ENCODE peak calls at places on chromosome X, in five cellular contexts. W is right lobe of liver; N is CD4-positive, CD25-positive, alpha-beta regulatory T cell; I is PC-3; Q is IMR-90. L is an unnamed sample. For H3K27me3, the result is how much of the 10 kb centered on the place peaks cover.

GRCh38 chrX:72002886-72003285 is 92.2 kb downstream of the NHSL2 start:
- DNase-seq in Q (no peak), W (no peak), I (no peak), N (no peak), L (no peak)

GRCh38 chrX:40155617-40156471 is 58.1 kb upstream of the BCOR start:
- DNase-seq in W (peak), I (no peak), Q (no peak), N (no peak), L (no peak)

GRCh38 chrX:118904664-118905063 is 69.8 kb upstream of the LONRF3 start:
- DNase-seq in I (no peak), Q (no peak), W (no peak), N (no peak), L (no peak)

GRCh38 chrX:149472620-149473019 is 32.5 kb downstream of the IDS start:
- DNase-seq in W (no peak), N (no peak), I (peak), Q (no peak), L (no peak)

GRCh38 chrX:53685711-53686110 is 808 bp downstream of the HUWE1 start:
- DNase-seq in N (no peak), Q (peak), I (peak), W (no peak), L (no peak)

GRCh38 chrX:136200466-136200865 is 50.7 kb downstream of the MAP7D3 start:
- DNase-seq in Q (peak), W (no peak), N (no peak), I (peak), L (no peak)

GRCh38 chrX:77668391-77669237 is 117.4 kb downstream of the ATRX start:
- DNase-seq in I (peak), N (no peak), W (no peak), Q (peak), L (no peak)

GRCh38 chrX:30275498-30275897 is 28.6 kb downstream of the MAGEB1 start:
- DNase-seq in N (no peak), Q (peak), I (peak), W (no peak), L (no peak)

GRCh38 chrX:617401-617800 is 13.2 kb upstream of the SHOX start:
- DNase-seq in N (no peak), Q (no peak), I (no peak), W (no peak), L (no peak)

GRCh38 chrX:16451331-16451730 is 198.6 kb upstream of the S100G start:
- DNase-seq in N (no peak), W (no peak), I (no peak), Q (peak), L (no peak)

GRCh38 chrX:101407167-101407747 is 468 bp downstream of the GLA start:
- DNase-seq in Q (no peak), N (no peak), I (no peak), W (no peak), L (no peak)

GRCh38 chrX:94831364-94831763 is 1157.4 kb downstream of the FAM133A start:
- DNase-seq in I (peak), N (no peak), Q (peak), W (no peak), L (no peak)

GRCh38 chrX:110210417-110211139 is 107.3 kb downstream of the AMMECR1 start:
- DNase-seq in Q (peak), N (no peak), I (peak), W (no peak), L (no peak)

GRCh38 chrX:25005382-25006185 is 10.2 kb downstream of the ARX start:
- DNase-seq in I (no peak), Q (no peak), W (no peak), N (no peak), L (no peak)

GRCh38 chrX:47358387-47359065 is 11.9 kb upstream of the ZNF157 start:
- DNase-seq in N (no peak), I (peak), Q (no peak), W (no peak), L (no peak)

GRCh38 chrX:80578518-80579105 is 158.4 kb downstream of the TENT5D start:
- DNase-seq in W (no peak), N (no peak), I (peak), Q (peak), L (no peak)

GRCh38 chrX:150438165-150438564 is 75.0 kb downstream of the MAMLD1 start:
- DNase-seq in W (no peak), Q (peak), N (no peak), I (no peak), L (no peak)

GRCh38 chrX:69133561-69134542 is 31.4 kb downstream of the PJA1 start:
- DNase-seq in W (no peak), N (no peak), I (peak), Q (peak), L (no peak)

GRCh38 chrX:105191878-105192277 is 28.6 kb downstream of the TEX13A start:
- DNase-seq in W (peak), N (no peak), I (peak), Q (no peak), L (no peak)

GRCh38 chrX:77298790-77299189 is 148.4 kb upstream of the FGF16 start:
- DNase-seq in W (no peak), Q (no peak), N (no peak), I (peak), L (no peak)

GRCh38 chrX:107674480-107675364 is 46.4 kb downstream of the PRPS1 start:
- DNase-seq in N (peak), Q (no peak), W (no peak), I (no peak), L (no peak)

GRCh38 chrX:69289046-69289838 is 124.0 kb upstream of the PJA1 start:
- DNase-seq in I (no peak), Q (no peak), N (no peak), W (no peak), L (no peak)

GRCh38 chrX:349702-350101 is 31.1 kb upstream of the GTPBP6 start:
- DNase-seq in N (no peak), Q (no peak), W (no peak), I (no peak), L (no peak)

GRCh38 chrX:49186125-49187027 is at the start of gene PRICKLE3:
- DNase-seq in W (peak), Q (peak), I (peak), N (peak), L (peak)

GRCh38 chrX:115940348-115940747 is 230.2 kb upstream of the AGTR2 start:
- DNase-seq in Q (no peak), I (no peak), N (no peak), W (no peak), L (no peak)

GRCh38 chrX:115941388-115941787 is 229.2 kb upstream of the AGTR2 start:
- DNase-seq in Q (no peak), I (no peak), W (no peak), N (no peak), L (no peak)

GRCh38 chrX:115940888-115941332 is 229.6 kb upstream of the AGTR2 start:
- DNase-seq in Q (peak), W (peak), I (peak), N (no peak), L (peak)

GRCh38 chrX:115939070-115939469 is 231.5 kb upstream of the AGTR2 start:
- DNase-seq in W (no peak), Q (no peak), I (no peak), N (no peak), L (no peak)

DNA sequence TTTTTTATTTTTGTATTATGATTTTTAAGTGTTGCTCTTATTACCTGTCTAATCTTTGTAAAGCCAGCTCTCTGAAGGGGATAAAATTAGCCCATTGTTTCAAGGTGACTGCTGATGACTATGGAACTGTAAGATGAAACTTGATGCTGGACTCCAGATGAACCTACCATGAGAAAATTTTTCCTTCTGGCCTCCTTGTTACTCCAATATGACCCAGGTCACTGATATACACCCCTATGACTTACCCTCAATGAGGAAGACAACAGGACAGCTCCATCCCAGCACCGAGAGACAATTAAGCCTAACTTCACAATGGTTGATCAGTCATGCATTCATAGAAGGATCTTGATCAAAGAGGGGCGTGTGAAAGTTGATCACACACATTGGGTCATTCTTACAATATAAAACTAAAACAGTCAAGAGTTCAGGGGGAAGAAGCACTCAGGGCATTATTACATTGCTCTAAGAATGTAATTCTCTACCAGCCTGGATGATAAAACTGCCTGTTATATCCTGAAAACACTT is 230.8 kb upstream of the AGTR2 start:
- DNase-seq in W (no peak), Q (no peak), I (no peak), N (no peak), L (no peak)
- H3K27ac ChIP-seq in W (no peak), Q (no peak), I (no peak), N (no peak), L (no peak)

GRCh38 chrX:139058831-139059495 is 347.4 kb upstream of the FGF13 start:
- DNase-seq in W (no peak), N (no peak), Q (no peak), I (peak), L (no peak)
- H3K4me3 ChIP-seq in W (no peak), N (no peak), Q (no peak), I (peak), L (no peak)

GRCh38 chrX:129957241-129958099 is 25.0 kb upstream of the BCORL1 start:
- DNase-seq in N (peak), W (peak), I (peak), Q (peak), L (peak)

GRCh38 chrX:129961180-129962083 is 21.0 kb upstream of the BCORL1 start:
- DNase-seq in Q (no peak), I (peak), W (peak), N (peak), L (peak)

GRCh38 chrX:129956765-129957164 is 25.7 kb upstream of the BCORL1 start:
- DNase-seq in W (no peak), I (no peak), Q (no peak), N (no peak), L (no peak)

GRCh38 chrX:129959493-129959832 is 23.0 kb upstream of the BCORL1 start:
- DNase-seq in N (no peak), Q (peak), I (no peak), W (no peak), L (no peak)

DNA sequence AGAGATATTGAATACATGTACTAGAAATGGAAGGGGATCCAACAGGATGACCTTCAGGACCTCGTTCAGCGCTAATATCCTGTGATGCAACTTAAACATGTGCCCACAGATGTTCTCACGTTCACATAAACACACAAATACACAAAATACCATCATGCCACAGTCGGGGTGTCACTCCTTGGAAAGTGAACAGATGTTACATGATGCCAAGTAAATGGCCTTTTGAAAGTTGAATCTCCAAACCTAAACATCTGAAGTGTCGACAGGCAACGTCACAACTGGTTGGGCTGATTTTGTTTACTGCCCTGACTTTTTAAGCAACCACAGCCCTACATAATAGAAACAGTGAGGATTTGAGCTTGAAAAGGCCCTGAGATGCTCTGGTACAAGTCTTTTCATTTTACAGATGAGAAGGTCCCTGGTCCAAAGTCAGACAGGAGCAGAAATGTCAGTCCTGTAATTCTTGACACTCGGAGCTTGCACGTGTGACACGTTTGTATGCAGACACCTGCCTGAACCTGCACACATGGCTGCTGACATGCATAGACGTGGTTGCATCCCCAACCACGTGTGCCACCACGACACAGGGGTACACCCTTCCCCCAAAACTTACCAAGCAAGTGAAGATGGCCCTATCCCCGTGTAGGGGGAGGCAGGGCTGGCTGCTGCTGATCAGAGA is 23.5 kb upstream of the BCORL1 start:
- DNase-seq in I (no peak), Q (peak), W (no peak), N (no peak), L (no peak)
- H3K27me3 ChIP-seq in I (under half), Q (under half), W (under half), N (under half), L (under half)

GRCh38 chrX:154056739-154057367 is 37.2 kb upstream of the IRAK1 start:
- DNase-seq in W (peak), I (no peak), Q (peak), N (no peak), L (no peak)
- H3K27ac ChIP-seq in W (no peak), I (no peak), Q (no peak), N (peak), L (no peak)

GRCh38 chrX:154534526-154535322 is 11.9 kb downstream of the G6PD start:
- DNase-seq in Q (peak), N (peak), I (peak), W (peak), L (peak)
- H3K4me3 ChIP-seq in Q (no peak), N (no peak), I (no peak), W (no peak), L (no peak)

GRCh38 chrX:23504540-23504884 is 162.8 kb upstream of the PRDX4 start:
- DNase-seq in Q (no peak), I (no peak), N (no peak), W (no peak), L (no peak)

GRCh38 chrX:23509256-23509655 is 158.0 kb upstream of the PRDX4 start:
- DNase-seq in N (no peak), I (no peak), W (no peak), Q (no peak), L (no peak)

GRCh38 chrX:23504895-23505294 is 162.4 kb upstream of the PRDX4 start:
- DNase-seq in W (no peak), N (no peak), I (no peak), Q (no peak), L (no peak)

GRCh38 chrX:23503835-23504539 is 163.3 kb upstream of the PRDX4 start:
- DNase-seq in I (peak), W (peak), N (no peak), Q (peak), L (peak)

DNA sequence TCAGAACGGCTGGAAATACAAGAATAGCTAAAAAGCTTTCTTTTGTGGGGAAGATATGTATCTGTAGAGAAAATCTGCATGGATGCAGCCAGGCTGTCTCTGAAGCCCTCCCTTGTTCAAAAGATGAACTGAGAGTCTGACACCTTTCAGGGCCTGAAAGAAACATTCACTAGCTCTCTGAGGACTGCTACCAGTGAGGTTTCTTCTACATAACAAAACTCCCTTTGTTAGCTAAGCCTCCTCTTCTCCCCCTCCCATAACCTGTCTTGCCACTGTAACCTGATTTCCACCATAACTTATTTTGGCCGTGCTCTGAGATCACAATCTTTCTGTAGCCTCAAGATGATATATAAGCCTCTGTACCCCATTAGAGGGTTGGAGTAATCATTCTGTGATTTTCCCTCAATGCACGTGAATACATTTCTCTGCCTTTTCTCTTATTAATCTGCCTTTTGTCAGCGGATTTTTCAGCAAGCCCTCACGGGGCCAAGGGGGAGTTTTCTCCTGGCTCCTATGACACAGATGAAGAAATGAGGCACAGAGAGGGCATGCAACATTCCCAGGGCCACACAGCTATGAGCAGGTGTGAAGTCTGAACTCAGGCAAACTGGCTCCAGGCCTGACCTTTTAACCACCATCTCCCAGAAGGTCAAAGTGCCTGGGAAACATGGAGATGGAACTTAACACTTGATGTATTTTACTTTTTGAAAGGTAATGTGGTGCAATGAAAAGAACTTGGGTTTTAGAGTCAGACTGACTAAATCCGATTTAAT is 161.6 kb upstream of the PRDX4 start:
- DNase-seq in Q (no peak), I (peak), N (no peak), W (no peak), L (no peak)
- H3K27me3 ChIP-seq in Q (under half), I (under half), N (under half), W (under half), L (under half)

GRCh38 chrX:17685026-17685425 is 52.3 kb upstream of the SCML1 start:
- DNase-seq in Q (no peak), I (no peak), W (no peak), N (no peak), L (no peak)
- H3K27ac ChIP-seq in Q (no peak), I (no peak), W (no peak), N (no peak), L (no peak)

DNA sequence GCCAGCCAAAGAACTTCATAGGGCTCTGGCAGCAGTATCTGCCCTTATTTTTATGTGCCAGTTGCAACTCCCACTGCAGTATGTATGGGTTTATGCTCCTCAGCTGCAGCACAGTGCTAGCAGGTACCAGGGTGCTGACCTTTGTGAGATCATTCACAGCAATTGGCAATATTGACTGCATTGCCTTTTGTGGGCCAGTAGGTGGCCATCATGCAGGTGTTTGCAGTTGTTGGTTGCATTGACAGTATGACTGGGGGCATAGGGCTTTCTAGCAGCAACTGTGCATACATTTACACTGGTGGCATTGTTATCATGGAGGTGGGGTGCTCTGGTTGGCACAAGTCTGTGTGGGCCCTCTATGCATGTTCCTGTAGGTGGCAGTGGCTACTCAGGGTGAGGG is 42.5 kb downstream of the FAAH2 start:
- DNase-seq in Q (no peak), I (peak), N (no peak), W (no peak), L (no peak)
- H3K4me3 ChIP-seq in Q (no peak), I (no peak), N (no peak), W (no peak), L (no peak)

L was measured in left lung.